ENCODE peak calls at places on chromosomes 6 and 20, in five cellular contexts. B is endothelial cell; X is H9; Y is GM23338; Q is CD8-positive, alpha-beta T cell. E is an unnamed sample.

GRCh38 chr6:81594501-81594900 is 158.0 kb downstream of the TENT5A start:
- DNase-seq in B (no peak), X (no peak), Y (no peak), Q (no peak), E (no peak)

GRCh38 chr6:41306187-41306854 is 19.8 kb upstream of the TREM1 start:
- DNase-seq in B (peak), X (peak), Y (peak), Q (peak), E (peak)

GRCh38 chr6:21740719-21741118 is 147.2 kb downstream of the SOX4 start:
- DNase-seq in B (no peak), X (no peak), Y (peak), Q (no peak), E (no peak)

GRCh38 chr6:116557863-116558262 is 4.3 kb downstream of the CALHM4 start:
- DNase-seq in B (no peak), X (no peak), Y (peak), Q (no peak), E (no peak)

GRCh38 chr6:14848019-14848418 is 397.9 kb upstream of the JARID2 start:
- DNase-seq in B (no peak), X (no peak), Y (no peak), Q (no peak), E (no peak)

GRCh38 chr20:57749131-57749690 is 39.4 kb upstream of the PMEPA1 start:
- DNase-seq in B (no peak), X (no peak), Y (no peak), Q (no peak), E (no peak)

GRCh38 chr6:129100164-129100563 is 217.2 kb downstream of the LAMA2 start:
- DNase-seq in B (no peak), X (no peak), Y (no peak), Q (no peak), E (no peak)

GRCh38 chr6:1838604-1839003 is 228.9 kb downstream of the FOXC1 start:
- DNase-seq in B (no peak), X (no peak), Y (no peak), Q (no peak), E (no peak)

GRCh38 chr6:123316733-123317323 is 319.9 kb downstream of the TRDN start:
- DNase-seq in B (no peak), X (no peak), Y (peak), Q (no peak), E (no peak)

GRCh38 chr20:52269327-52269726 is 77.7 kb upstream of the ZFP64 start:
- DNase-seq in B (no peak), X (no peak), Y (no peak), Q (no peak), E (peak)

GRCh38 chr6:24931296-24931695 is 4.5 kb downstream of the RIPOR2 start:
- DNase-seq in B (no peak), X (no peak), Y (no peak), Q (no peak), E (no peak)

GRCh38 chr6:90146914-90147668 is 149.6 kb downstream of the BACH2 start:
- DNase-seq in B (no peak), X (no peak), Y (no peak), Q (no peak), E (no peak)

GRCh38 chr6:33607784-33608161 is 13.3 kb upstream of the ITPR3 start:
- DNase-seq in B (no peak), X (no peak), Y (peak), Q (no peak), E (no peak)

GRCh38 chr6:41593451-41594238 is 44.6 kb upstream of the MDFI start:
- DNase-seq in B (no peak), X (no peak), Y (peak), Q (no peak), E (peak)

GRCh38 chr20:25574411-25574810 is 10.9 kb downstream of the NINL start:
- DNase-seq in B (peak), X (no peak), Y (no peak), Q (no peak), E (no peak)

GRCh38 chr6:17886891-17887290 is 100.5 kb downstream of the KIF13A start:
- DNase-seq in B (no peak), X (no peak), Y (no peak), Q (no peak), E (peak)

GRCh38 chr6:28979679-28980078 is 25.4 kb downstream of the ZNF311 start:
- DNase-seq in B (no peak), X (no peak), Y (no peak), Q (no peak), E (no peak)

DNA sequence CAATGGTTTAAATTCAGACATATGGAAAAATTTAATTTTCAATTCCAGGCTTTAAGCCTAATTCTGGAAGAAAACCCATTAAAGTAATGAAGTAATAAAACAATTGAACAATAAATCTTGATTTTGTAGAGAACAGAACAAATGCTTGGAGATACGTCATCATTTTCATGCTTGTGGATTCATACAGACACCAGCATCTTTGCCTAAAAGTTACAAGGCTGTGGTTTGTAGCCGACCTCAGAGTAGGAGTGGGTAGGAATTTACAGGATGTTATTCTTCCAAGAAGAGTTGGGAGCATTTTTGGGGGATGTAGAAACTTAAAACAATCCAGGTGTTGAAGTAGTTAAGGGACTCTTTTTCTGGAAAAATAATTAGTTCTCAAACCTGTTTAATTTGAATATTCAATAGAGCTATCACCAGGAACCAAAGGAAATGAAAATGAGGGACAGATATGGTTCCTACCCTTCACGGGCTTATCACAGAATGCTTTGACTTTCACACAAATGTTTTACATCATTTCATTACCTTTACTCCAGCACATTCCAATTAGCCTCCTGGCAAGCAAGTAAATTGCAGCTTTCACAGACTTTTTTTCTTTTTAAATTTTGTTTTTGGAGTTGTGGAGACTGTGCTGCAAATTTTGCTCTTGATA is 35.1 kb downstream of the PLEKHG1 start:
- DNase-seq in B (no peak), X (no peak), Y (peak), Q (no peak), E (no peak)
- TF ChIP-seq CTCF in B (no peak), X (no peak), Y (no peak), Q (no peak), E (no peak)

GRCh38 chr20:31936430-31936829 is 15.4 kb downstream of the PDRG1 start:
- DNase-seq in B (no peak), X (no peak), Y (no peak), Q (no peak), E (peak)

GRCh38 chr20:31934491-31934890 is 17.4 kb downstream of the PDRG1 start:
- DNase-seq in B (no peak), X (no peak), Y (no peak), Q (no peak), E (peak)

GRCh38 chr20:31937820-31938219 is 14.0 kb downstream of the PDRG1 start:
- DNase-seq in B (no peak), X (no peak), Y (no peak), Q (no peak), E (no peak)

GRCh38 chr20:31933698-31934097 is 18.1 kb downstream of the PDRG1 start:
- DNase-seq in B (no peak), X (no peak), Y (no peak), Q (no peak), E (peak)

GRCh38 chr20:31934968-31935764 is 16.7 kb downstream of the PDRG1 start:
- DNase-seq in B (peak), X (peak), Y (peak), Q (no peak), E (peak)
- TF ChIP-seq CTCF in B (no peak), X (peak), Y (peak), Q (no peak), E (peak)

DNA sequence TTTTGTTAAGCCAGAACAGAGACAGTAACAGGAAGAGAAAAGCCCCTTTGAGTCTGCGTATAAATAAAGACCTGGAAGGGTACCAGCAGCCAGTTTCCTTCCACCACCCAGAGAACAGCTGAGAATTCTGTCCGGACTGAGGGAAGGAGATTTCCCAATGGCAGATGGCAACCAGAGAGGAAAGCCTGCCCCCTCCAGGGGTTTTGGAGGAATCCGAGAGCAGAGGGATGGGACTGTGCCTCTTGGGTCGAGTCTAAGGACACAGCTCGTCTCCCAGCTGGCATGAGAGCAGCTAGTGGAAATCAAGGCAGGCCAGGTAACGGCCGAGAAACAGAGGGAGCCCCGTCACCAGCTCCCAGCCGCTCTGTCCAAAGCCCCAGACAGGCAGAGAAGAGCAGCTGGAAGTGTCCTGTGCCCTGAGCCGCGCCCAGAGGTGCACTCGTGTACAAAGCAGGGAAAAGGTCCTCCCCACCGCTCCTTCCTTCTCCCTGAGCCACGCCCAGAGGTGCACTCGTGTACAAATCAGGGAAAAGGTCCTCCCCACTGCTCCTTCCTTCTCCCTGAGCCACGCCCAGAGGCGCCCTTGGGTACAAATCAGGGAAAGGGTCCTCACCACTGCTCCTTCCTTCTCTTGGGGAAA is 134.0 kb upstream of the SNX9 start:
- DNase-seq in B (peak), X (peak), Y (peak), Q (no peak), E (no peak)
- TF ChIP-seq CTCF in B (no peak), X (peak), Y (peak), Q (no peak), E (no peak)

GRCh38 chr6:104859225-104860146 is at the start of gene HACE1:
- DNase-seq in B (peak), X (peak), Y (peak), Q (peak), E (peak)
- TF ChIP-seq CTCF in B (no peak), X (peak), Y (peak), Q (no peak), E (peak)

GRCh38 chr6:165654144-165654543 is 8.9 kb downstream of the PDE10A start:
- DNase-seq in B (no peak), X (no peak), Y (no peak), Q (no peak), E (no peak)
- TF ChIP-seq CTCF in B (no peak), X (no peak), Y (no peak), Q (no peak), E (no peak)

DNA sequence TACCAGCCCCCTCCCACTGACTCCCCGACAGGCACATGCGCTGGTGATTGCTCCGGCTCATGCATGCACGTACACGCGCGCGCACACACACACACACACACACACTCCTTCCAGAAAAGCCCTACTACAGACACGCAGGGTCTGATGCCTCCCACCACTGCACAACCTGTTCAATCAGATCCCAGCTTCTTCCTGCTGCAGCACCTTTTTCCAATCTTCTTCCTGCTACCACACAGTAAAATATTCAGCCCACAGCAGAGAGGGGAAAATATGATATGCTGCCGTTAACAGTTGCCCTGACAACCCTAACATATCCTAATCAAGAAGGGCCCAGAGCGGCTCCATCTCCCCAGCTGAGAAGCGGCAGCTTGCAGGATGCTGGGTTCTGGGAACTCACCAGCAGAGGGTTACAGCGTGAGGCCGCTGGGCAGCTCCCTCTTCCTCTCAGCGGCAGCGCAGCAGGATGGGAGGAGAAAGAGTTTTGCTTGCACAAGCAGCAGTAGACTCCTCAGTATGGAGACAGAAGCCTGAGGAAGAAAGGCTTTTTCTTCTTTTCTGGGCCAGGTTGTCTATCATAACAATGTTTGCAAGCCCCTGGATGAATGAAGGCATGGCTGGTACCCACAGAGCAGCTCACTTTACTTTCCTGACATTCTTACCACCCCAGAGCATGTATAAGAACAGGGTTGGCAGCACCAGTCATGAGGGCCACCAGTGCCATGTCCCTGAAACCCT is 23.9 kb downstream of the MAP7 start:
- DNase-seq in B (peak), X (peak), Y (peak), Q (peak), E (peak)
- TF ChIP-seq CTCF in B (no peak), X (peak), Y (peak), Q (no peak), E (peak)

GRCh38 chr6:166630421-166630820 is 3.4 kb upstream of the RPS6KA2 start:
- DNase-seq in B (no peak), X (no peak), Y (no peak), Q (no peak), E (no peak)
- TF ChIP-seq CTCF in B (no peak), X (no peak), Y (no peak), Q (no peak), E (no peak)

GRCh38 chr6:72246926-72247325 is 360.6 kb downstream of the RIMS1 start:
- DNase-seq in B (no peak), X (peak), Y (peak), Q (no peak), E (no peak)
- TF ChIP-seq CTCF in B (no peak), X (peak), Y (peak), Q (no peak), E (no peak)